ENCODE peak calls at places on chromosomes 11 and 22, in nine cellular contexts. D is GM20000, T is AG04449, N is ascending aorta, S is AG09309, B is PC-9, L is neural crest cell, M is H1, W is adrenal gland. F is an unnamed sample.

GRCh38 chr11:76073716-76074115 is 132.6 kb downstream of the WNT11 start:
- DNase-seq in S (peak), N (no peak), W (no peak), B (no peak), M (no peak), L (no peak), D (no peak), T (no peak), F (no peak)

GRCh38 chr11:128515086-128515485 is 72.3 kb downstream of the ETS1 start:
- DNase-seq in T (no peak), M (no peak), L (no peak), W (no peak), B (no peak), S (no peak), D (no peak), N (no peak), F (no peak)

GRCh38 chr11:60838132-60838531 is 3.8 kb upstream of the CCDC86 start:
- DNase-seq in D (no peak), B (no peak), T (no peak), W (no peak), L (no peak), N (no peak), S (no peak), M (no peak), F (no peak)

GRCh38 chr22:23520875-23521441 is 59.1 kb downstream of the IGLL1 start:
- DNase-seq in N (peak), M (peak), D (no peak), W (no peak), L (peak), B (no peak), S (no peak), T (no peak), F (no peak)

GRCh38 chr11:125348704-125349635 is 147.1 kb downstream of the FEZ1 start:
- DNase-seq in D (peak), W (peak), T (no peak), M (peak), B (no peak), S (no peak), N (peak), L (peak), F (peak)

GRCh38 chr11:6269994-6270393 is 10.4 kb downstream of the CCKBR start:
- DNase-seq in N (no peak), B (no peak), D (no peak), W (no peak), L (no peak), S (no peak), M (peak), T (no peak), F (no peak)

GRCh38 chr22:33687464-33687863 is 232.8 kb downstream of the LARGE1 start:
- DNase-seq in T (no peak), M (no peak), D (no peak), L (no peak), N (no peak), S (no peak), B (no peak), W (no peak), F (no peak)

GRCh38 chr11:71962428-71963038 is 33.7 kb downstream of the RNF121 start:
- DNase-seq in S (peak), D (peak), N (no peak), L (no peak), T (no peak), M (no peak), B (no peak), W (no peak), F (no peak)

GRCh38 chr22:22358136-22358535 is 113.5 kb downstream of the VPREB1 start:
- DNase-seq in W (no peak), T (no peak), D (no peak), N (no peak), B (no peak), M (no peak), L (no peak), S (no peak), F (no peak)

GRCh38 chr11:47109051-47109791 is 67.5 kb downstream of the ARFGAP2 start:
- DNase-seq in S (no peak), W (no peak), T (no peak), D (no peak), B (no peak), N (no peak), M (no peak), L (no peak), F (no peak)

GRCh38 chr11:65112226-65112550 is 516 bp downstream of the TM7SF2 start:
- DNase-seq in B (no peak), N (no peak), D (peak), T (no peak), W (no peak), L (no peak), M (peak), S (no peak), F (no peak)

GRCh38 chr11:69930081-69931059 is 111.2 kb upstream of the FGF3 start:
- DNase-seq in M (no peak), N (no peak), W (no peak), S (no peak), L (no peak), D (no peak), T (no peak), B (no peak), F (no peak)

GRCh38 chr11:116240661-116241060 is 532.1 kb downstream of the BUD13 start:
- DNase-seq in B (no peak), S (no peak), W (no peak), M (no peak), T (no peak), L (no peak), D (no peak), N (no peak), F (no peak)

GRCh38 chr11:127376316-127376715 is 375.7 kb upstream of the KIRREL3 start:
- DNase-seq in W (no peak), D (no peak), N (no peak), M (no peak), L (no peak), B (no peak), S (no peak), T (no peak), F (no peak)

GRCh38 chr11:3001496-3001895 is 9.4 kb upstream of the NAP1L4 start:
- DNase-seq in N (peak), W (no peak), D (no peak), B (no peak), L (no peak), M (no peak), T (no peak), S (no peak), F (no peak)

GRCh38 chr11:30730011-30730410 is 143.9 kb upstream of the MPPED2 start:
- DNase-seq in S (no peak), M (no peak), D (no peak), N (no peak), T (no peak), L (no peak), W (no peak), B (no peak), F (no peak)

GRCh38 chr11:120682866-120683265 is 171.3 kb downstream of the GRIK4 start:
- DNase-seq in D (no peak), B (no peak), S (peak), W (no peak), N (no peak), M (no peak), L (no peak), T (no peak), F (no peak)

GRCh38 chr11:113705871-113706654 is at the start of gene TMPRSS5:
- DNase-seq in N (no peak), D (no peak), T (no peak), W (no peak), M (no peak), L (peak), S (no peak), B (no peak), F (no peak)

GRCh38 chr11:134655189-134655937 is 243.3 kb upstream of the B3GAT1 start:
- DNase-seq in T (no peak), M (peak), W (no peak), S (no peak), L (no peak), B (no peak), N (peak), D (no peak), F (no peak)

GRCh38 chr11:20964985-20965384 is 295.6 kb downstream of the NELL1 start:
- DNase-seq in B (no peak), N (no peak), S (no peak), L (no peak), T (no peak), D (no peak), W (no peak), M (no peak), F (no peak)

GRCh38 chr22:46430961-46431838 is 95.7 kb downstream of the TRMU start:
- DNase-seq in D (no peak), M (no peak), W (no peak), N (no peak), T (no peak), B (no peak), L (no peak), S (no peak), F (no peak)

GRCh38 chr11:73152861-73153483 is 10.9 kb upstream of the FCHSD2 start:
- DNase-seq in L (no peak), S (no peak), M (no peak), W (no peak), D (peak), B (peak), N (no peak), T (no peak), F (no peak)

GRCh38 chr11:27375370-27375769 is 12.4 kb upstream of the CCDC34 start:
- DNase-seq in B (no peak), N (no peak), T (no peak), M (no peak), D (no peak), W (no peak), S (no peak), L (no peak), F (no peak)

GRCh38 chr11:8329961-8330361 is 66.3 kb upstream of the LMO1 start:
- DNase-seq in S (no peak), D (no peak), L (no peak), B (no peak), M (no peak), N (no peak), T (no peak), W (no peak), F (no peak)

GRCh38 chr11:59195596-59195995 is 17.1 kb downstream of the MPEG1 start:
- DNase-seq in N (no peak), S (no peak), D (no peak), B (no peak), L (no peak), W (no peak), M (no peak), T (no peak), F (no peak)
- TF ChIP-seq CTCF in N (no peak), S (no peak), D (no peak), B (no peak), L (no peak), W (no peak), M (no peak), T (no peak), F (no peak)

DNA sequence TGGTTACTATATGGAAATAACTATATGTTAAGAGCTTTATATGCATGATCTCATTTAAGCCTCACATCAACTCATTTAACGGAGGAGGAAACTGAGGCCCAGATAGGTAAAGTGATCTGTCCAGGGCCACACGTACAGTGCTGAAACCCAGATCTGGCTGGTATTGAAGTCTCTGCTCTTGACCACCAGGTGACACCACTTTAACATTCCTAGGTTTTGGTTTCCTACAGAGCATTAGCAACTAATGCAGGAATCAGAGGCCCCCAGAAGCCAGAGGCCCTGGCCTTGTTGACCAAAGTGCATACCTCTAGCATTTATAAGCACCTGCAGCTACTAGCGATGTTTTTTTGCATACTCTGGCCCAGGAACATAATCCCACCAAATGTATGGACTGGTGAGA is 12.9 kb upstream of the LIMK2 start:
- DNase-seq in L (no peak), B (no peak), W (no peak), S (no peak), M (no peak), D (no peak), N (no peak), T (no peak), F (no peak)
- TF ChIP-seq CTCF in L (peak), B (no peak), W (no peak), S (no peak), M (peak), D (no peak), N (no peak), T (no peak), F (no peak)

GRCh38 chr11:9992306-9992705 is 301.7 kb downstream of the SBF2 start:
- DNase-seq in D (no peak), W (no peak), L (no peak), B (no peak), S (no peak), M (no peak), N (no peak), T (no peak), F (no peak)
- TF ChIP-seq CTCF in D (no peak), W (no peak), L (no peak), B (no peak), S (no peak), M (no peak), N (no peak), T (no peak), F (no peak)

GRCh38 chr11:12159351-12160099 is 49.1 kb downstream of the MICAL2 start:
- DNase-seq in S (peak), B (no peak), M (no peak), T (peak), N (peak), D (no peak), W (no peak), L (no peak), F (no peak)
- TF ChIP-seq CTCF in S (no peak), B (no peak), M (no peak), T (peak), N (no peak), D (no peak), W (no peak), L (no peak), F (no peak)

DNA sequence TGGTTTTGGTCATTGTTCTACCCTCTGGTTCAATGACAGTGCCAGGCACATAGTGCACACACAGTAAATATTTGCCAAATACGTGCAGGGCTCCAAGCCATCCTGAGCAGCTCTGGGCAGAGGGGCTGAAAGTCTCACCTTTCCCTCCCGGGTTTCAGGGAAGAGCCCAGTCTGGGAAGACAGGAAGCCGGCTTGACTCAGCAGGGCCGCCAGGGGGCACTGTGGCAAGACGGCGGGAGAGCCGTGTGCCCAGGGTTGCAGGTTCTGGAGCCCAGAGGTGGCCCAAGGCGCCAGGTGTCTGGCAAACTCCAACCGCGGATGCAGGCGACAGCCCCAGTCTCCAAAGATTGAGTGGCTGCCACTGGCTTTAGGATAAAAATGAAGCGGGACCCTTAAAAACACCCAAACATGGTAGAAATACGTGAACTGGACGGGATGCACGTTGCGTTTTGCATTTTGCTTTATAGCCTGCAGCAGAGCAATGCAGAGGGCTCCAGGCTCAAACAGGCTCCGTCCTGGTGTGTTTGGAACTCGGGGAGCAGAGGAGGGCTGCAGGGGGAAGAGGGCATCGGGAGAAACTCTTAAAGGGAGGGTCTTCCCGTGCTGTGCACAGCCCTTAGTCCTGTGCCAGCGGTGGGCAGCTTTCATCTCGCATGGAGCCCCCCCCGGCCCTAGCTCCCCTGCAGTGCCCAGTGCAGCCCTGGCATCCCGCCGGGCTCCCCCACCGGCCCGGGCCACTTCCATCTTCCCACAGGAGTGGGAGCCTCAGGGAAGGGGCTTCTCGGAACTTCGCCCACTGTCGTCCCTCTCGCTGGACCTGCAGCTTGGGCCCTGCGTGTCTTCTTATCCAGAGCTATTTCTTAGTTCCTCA is 10.7 kb downstream of the KRTAP5-5 start:
- DNase-seq in W (no peak), L (peak), B (no peak), N (peak), T (no peak), D (peak), S (no peak), M (peak), F (no peak)
- TF ChIP-seq CTCF in W (peak), L (peak), B (peak), N (peak), T (peak), D (peak), S (peak), M (peak), F (no peak)

GRCh38 chr22:35912668-35913067 is 116.0 kb downstream of the RBFOX2 start:
- DNase-seq in W (no peak), N (no peak), T (no peak), M (no peak), S (no peak), L (no peak), B (no peak), D (no peak), F (no peak)
- TF ChIP-seq CTCF in W (no peak), N (no peak), T (no peak), M (no peak), S (no peak), L (no peak), B (no peak), D (no peak), F (no peak)

GRCh38 chr11:101885631-101886030 is 29.2 kb upstream of the CEP126 start:
- DNase-seq in B (no peak), S (no peak), L (no peak), T (no peak), D (no peak), W (no peak), N (no peak), M (no peak), F (no peak)

GRCh38 chr11:101881586-101881985 is 33.2 kb upstream of the CEP126 start:
- DNase-seq in S (no peak), B (no peak), M (no peak), D (no peak), N (no peak), T (no peak), W (no peak), L (no peak), F (no peak)

DNA sequence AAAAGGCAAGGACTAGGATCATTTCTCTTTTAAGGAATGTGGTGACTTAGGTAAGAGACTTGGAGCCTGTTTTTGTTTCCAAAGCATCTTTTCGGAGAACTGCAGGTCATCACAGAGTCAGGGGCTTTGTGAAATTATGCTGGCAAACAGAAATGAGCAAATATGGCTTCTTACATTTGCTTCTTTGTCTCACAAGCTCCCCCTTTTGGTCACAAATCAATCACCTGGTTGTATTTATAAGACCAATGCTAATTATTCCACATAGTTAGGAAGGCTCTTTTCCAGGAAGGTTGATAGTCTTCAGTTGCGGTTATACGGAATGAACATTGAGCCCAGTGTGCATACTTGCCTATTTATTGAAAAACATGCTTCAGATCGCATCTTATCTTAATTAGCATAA is 34.6 kb upstream of the CEP126 start:
- DNase-seq in D (peak), W (no peak), N (no peak), M (no peak), L (no peak), T (no peak), S (no peak), B (peak), F (no peak)
- TF ChIP-seq CTCF in D (peak), W (no peak), N (no peak), M (peak), L (peak), T (peak), S (peak), B (peak), F (no peak)